ENCODE peak calls at places on chromosomes 13 and 19, in eight cellular contexts. One of them, this sample, is unnamed.
A peak's percentile ranks its signal among the peaks of the same experiment; 100 is the strongest.

GRCh38 chr19:33289261-33289660 is 13.1 kb downstream of the CEBPA start:
- DNase-seq in stimulated activated CD4-positive, alpha-beta T cell treated with anti-CD3 and anti-CD28 coated beads, TNF-alpha, amount 100 ng/mL, for 24 hours: no peak
- DNase-seq in mesendoderm: no peak
- DNase-seq in left cardiac atrium: no peak
- DNase-seq in epithelial cell of esophagus: no peak
- DNase-seq in H54: no peak
- DNase-seq in prostate gland: no peak
- DNase-seq in cerebellum: no peak
- DNase-seq in this sample: no peak

GRCh38 chr13:35475131-35475959 is 1.1 kb downstream of the MAB21L1 start:
- DNase-seq in left cardiac atrium: peak; percentile 35
- DNase-seq in epithelial cell of esophagus: peak; percentile 29
- DNase-seq in H54: peak; percentile 35
- DNase-seq in cerebellum: no peak
- DNase-seq in stimulated activated CD4-positive, alpha-beta T cell treated with anti-CD3 and anti-CD28 coated beads, TNF-alpha, amount 100 ng/mL, for 24 hours: no peak
- DNase-seq in mesendoderm: peak; percentile 68
- DNase-seq in prostate gland: no peak
- DNase-seq in this sample: no peak

GRCh38 chr13:98541701-98542203 is 35.2 kb downstream of the STK24 start:
- DNase-seq in cerebellum: no peak
- DNase-seq in prostate gland: no peak
- DNase-seq in epithelial cell of esophagus: no peak
- DNase-seq in left cardiac atrium: no peak
- DNase-seq in stimulated activated CD4-positive, alpha-beta T cell treated with anti-CD3 and anti-CD28 coated beads, TNF-alpha, amount 100 ng/mL, for 24 hours: no peak
- DNase-seq in H54: no peak
- DNase-seq in mesendoderm: no peak
- DNase-seq in this sample: no peak

GRCh38 chr13:80881495-80882482 is 540.9 kb upstream of the SPRY2 start:
- DNase-seq in prostate gland: no peak
- DNase-seq in mesendoderm: no peak
- DNase-seq in stimulated activated CD4-positive, alpha-beta T cell treated with anti-CD3 and anti-CD28 coated beads, TNF-alpha, amount 100 ng/mL, for 24 hours: no peak
- DNase-seq in left cardiac atrium: no peak
- DNase-seq in H54: no peak
- DNase-seq in epithelial cell of esophagus: peak; percentile 86
- DNase-seq in cerebellum: no peak
- DNase-seq in this sample: no peak

GRCh38 chr19:51531349-51532315 is at the start of gene SIGLEC6:
- DNase-seq in cerebellum: no peak
- DNase-seq in left cardiac atrium: peak; percentile 55
- DNase-seq in H54: no peak
- DNase-seq in prostate gland: no peak
- DNase-seq in mesendoderm: no peak
- DNase-seq in epithelial cell of esophagus: no peak
- DNase-seq in stimulated activated CD4-positive, alpha-beta T cell treated with anti-CD3 and anti-CD28 coated beads, TNF-alpha, amount 100 ng/mL, for 24 hours: no peak
- DNase-seq in this sample: no peak

GRCh38 chr13:25300861-25301346 is 521 bp upstream of the NUP58 start:
- DNase-seq in stimulated activated CD4-positive, alpha-beta T cell treated with anti-CD3 and anti-CD28 coated beads, TNF-alpha, amount 100 ng/mL, for 24 hours: no peak
- DNase-seq in cerebellum: no peak
- DNase-seq in prostate gland: peak; percentile 10
- DNase-seq in epithelial cell of esophagus: no peak
- DNase-seq in left cardiac atrium: peak; percentile 42
- DNase-seq in H54: no peak
- DNase-seq in mesendoderm: no peak
- DNase-seq in this sample: no peak

GRCh38 chr13:98783856-98784478 is 31.5 kb upstream of the SLC15A1 start:
- DNase-seq in mesendoderm: no peak
- DNase-seq in left cardiac atrium: no peak
- DNase-seq in cerebellum: no peak
- DNase-seq in H54: no peak
- DNase-seq in prostate gland: no peak
- DNase-seq in epithelial cell of esophagus: peak; percentile 10
- DNase-seq in stimulated activated CD4-positive, alpha-beta T cell treated with anti-CD3 and anti-CD28 coated beads, TNF-alpha, amount 100 ng/mL, for 24 hours: no peak
- DNase-seq in this sample: no peak

GRCh38 chr19:33831835-33832234 is 35.2 kb downstream of the KCTD15 start:
- DNase-seq in mesendoderm: no peak
- DNase-seq in left cardiac atrium: no peak
- DNase-seq in epithelial cell of esophagus: no peak
- DNase-seq in H54: no peak
- DNase-seq in prostate gland: no peak
- DNase-seq in cerebellum: no peak
- DNase-seq in stimulated activated CD4-positive, alpha-beta T cell treated with anti-CD3 and anti-CD28 coated beads, TNF-alpha, amount 100 ng/mL, for 24 hours: no peak
- DNase-seq in this sample: no peak

GRCh38 chr19:13834308-13834790 is 39.1 kb downstream of the ZSWIM4 start:
- DNase-seq in mesendoderm: peak; percentile 56
- DNase-seq in epithelial cell of esophagus: peak; percentile 91
- DNase-seq in stimulated activated CD4-positive, alpha-beta T cell treated with anti-CD3 and anti-CD28 coated beads, TNF-alpha, amount 100 ng/mL, for 24 hours: no peak
- DNase-seq in H54: no peak
- DNase-seq in cerebellum: no peak
- DNase-seq in left cardiac atrium: no peak
- DNase-seq in prostate gland: no peak
- DNase-seq in this sample: no peak

GRCh38 chr13:113768018-113768905 is 9.2 kb downstream of the TMEM255B start:
- DNase-seq in H54: no peak
- DNase-seq in epithelial cell of esophagus: no peak
- DNase-seq in prostate gland: no peak
- DNase-seq in mesendoderm: no peak
- DNase-seq in cerebellum: no peak
- DNase-seq in stimulated activated CD4-positive, alpha-beta T cell treated with anti-CD3 and anti-CD28 coated beads, TNF-alpha, amount 100 ng/mL, for 24 hours: no peak
- DNase-seq in left cardiac atrium: no peak
- DNase-seq in this sample: no peak

GRCh38 chr19:51354742-51355148 is 11.4 kb downstream of the ETFB start:
- DNase-seq in prostate gland: no peak
- DNase-seq in epithelial cell of esophagus: no peak
- DNase-seq in mesendoderm: peak; percentile 84
- DNase-seq in stimulated activated CD4-positive, alpha-beta T cell treated with anti-CD3 and anti-CD28 coated beads, TNF-alpha, amount 100 ng/mL, for 24 hours: no peak
- DNase-seq in left cardiac atrium: peak; percentile 2
- DNase-seq in cerebellum: no peak
- DNase-seq in H54: no peak
- DNase-seq in this sample: peak; percentile 49

GRCh38 chr13:43411211-43411610 is 375.6 kb downstream of the ENOX1 start:
- DNase-seq in cerebellum: no peak
- DNase-seq in epithelial cell of esophagus: no peak
- DNase-seq in left cardiac atrium: no peak
- DNase-seq in prostate gland: no peak
- DNase-seq in mesendoderm: no peak
- DNase-seq in stimulated activated CD4-positive, alpha-beta T cell treated with anti-CD3 and anti-CD28 coated beads, TNF-alpha, amount 100 ng/mL, for 24 hours: no peak
- DNase-seq in H54: no peak
- DNase-seq in this sample: no peak

GRCh38 chr13:48222358-48223015 is 10.5 kb upstream of the ITM2B start:
- DNase-seq in stimulated activated CD4-positive, alpha-beta T cell treated with anti-CD3 and anti-CD28 coated beads, TNF-alpha, amount 100 ng/mL, for 24 hours: no peak
- DNase-seq in epithelial cell of esophagus: no peak
- DNase-seq in left cardiac atrium: peak; percentile 50
- DNase-seq in H54: no peak
- DNase-seq in mesendoderm: no peak
- DNase-seq in cerebellum: no peak
- DNase-seq in prostate gland: no peak
- DNase-seq in this sample: no peak

GRCh38 chr19:47132522-47132852 is 1.9 kb downstream of the SAE1 start:
- DNase-seq in H54: no peak
- DNase-seq in prostate gland: no peak
- DNase-seq in left cardiac atrium: no peak
- DNase-seq in epithelial cell of esophagus: no peak
- DNase-seq in mesendoderm: no peak
- DNase-seq in stimulated activated CD4-positive, alpha-beta T cell treated with anti-CD3 and anti-CD28 coated beads, TNF-alpha, amount 100 ng/mL, for 24 hours: no peak
- DNase-seq in cerebellum: no peak
- DNase-seq in this sample: no peak

GRCh38 chr19:48481846-48482639 is 12.9 kb downstream of the CYTH2 start:
- DNase-seq in prostate gland: no peak
- DNase-seq in left cardiac atrium: no peak
- DNase-seq in epithelial cell of esophagus: no peak
- DNase-seq in stimulated activated CD4-positive, alpha-beta T cell treated with anti-CD3 and anti-CD28 coated beads, TNF-alpha, amount 100 ng/mL, for 24 hours: no peak
- DNase-seq in mesendoderm: no peak
- DNase-seq in cerebellum: no peak
- DNase-seq in H54: no peak
- DNase-seq in this sample: no peak

GRCh38 chr13:112956516-112957294 is 12.3 kb upstream of the MCF2L start:
- DNase-seq in mesendoderm: peak; percentile 19
- DNase-seq in epithelial cell of esophagus: no peak
- DNase-seq in cerebellum: no peak
- DNase-seq in H54: no peak
- DNase-seq in prostate gland: no peak
- DNase-seq in stimulated activated CD4-positive, alpha-beta T cell treated with anti-CD3 and anti-CD28 coated beads, TNF-alpha, amount 100 ng/mL, for 24 hours: no peak
- DNase-seq in left cardiac atrium: no peak
- DNase-seq in this sample: no peak

GRCh38 chr19:39768811-39769210 is 9.8 kb upstream of the LEUTX start:
- DNase-seq in H54: no peak
- DNase-seq in epithelial cell of esophagus: no peak
- DNase-seq in prostate gland: no peak
- DNase-seq in cerebellum: no peak
- DNase-seq in stimulated activated CD4-positive, alpha-beta T cell treated with anti-CD3 and anti-CD28 coated beads, TNF-alpha, amount 100 ng/mL, for 24 hours: no peak
- DNase-seq in mesendoderm: no peak
- DNase-seq in left cardiac atrium: no peak
- DNase-seq in this sample: no peak

GRCh38 chr19:18501832-18502231 is 20.0 kb downstream of the ELL start:
- DNase-seq in prostate gland: no peak
- DNase-seq in left cardiac atrium: peak; percentile 75
- DNase-seq in mesendoderm: no peak
- DNase-seq in cerebellum: no peak
- DNase-seq in epithelial cell of esophagus: no peak
- DNase-seq in H54: no peak
- DNase-seq in stimulated activated CD4-positive, alpha-beta T cell treated with anti-CD3 and anti-CD28 coated beads, TNF-alpha, amount 100 ng/mL, for 24 hours: no peak
- DNase-seq in this sample: no peak

GRCh38 chr19:21947775-21948174 is 63.0 kb downstream of the ZNF208 start:
- DNase-seq in cerebellum: no peak
- DNase-seq in H54: no peak
- DNase-seq in mesendoderm: peak; percentile 23
- DNase-seq in stimulated activated CD4-positive, alpha-beta T cell treated with anti-CD3 and anti-CD28 coated beads, TNF-alpha, amount 100 ng/mL, for 24 hours: no peak
- DNase-seq in left cardiac atrium: no peak
- DNase-seq in prostate gland: no peak
- DNase-seq in epithelial cell of esophagus: peak; percentile 19
- DNase-seq in this sample: no peak

GRCh38 chr19:36574762-36575161 is 1.7 kb upstream of the ZNF529 start:
- DNase-seq in left cardiac atrium: no peak
- DNase-seq in cerebellum: no peak
- DNase-seq in stimulated activated CD4-positive, alpha-beta T cell treated with anti-CD3 and anti-CD28 coated beads, TNF-alpha, amount 100 ng/mL, for 24 hours: no peak
- DNase-seq in prostate gland: no peak
- DNase-seq in epithelial cell of esophagus: no peak
- DNase-seq in mesendoderm: no peak
- DNase-seq in H54: no peak
- DNase-seq in this sample: no peak

GRCh38 chr19:9793051-9793591 is 24.6 kb upstream of the ZNF846 start:
- DNase-seq in H54: no peak
- DNase-seq in left cardiac atrium: peak; percentile 75
- DNase-seq in stimulated activated CD4-positive, alpha-beta T cell treated with anti-CD3 and anti-CD28 coated beads, TNF-alpha, amount 100 ng/mL, for 24 hours: peak; percentile 29
- DNase-seq in cerebellum: peak; percentile 23
- DNase-seq in prostate gland: no peak
- DNase-seq in epithelial cell of esophagus: peak; percentile 42
- DNase-seq in mesendoderm: peak; percentile 72
- DNase-seq in this sample: no peak

GRCh38 chr19:15479391-15480345 is at the start of gene PGLYRP2:
- DNase-seq in epithelial cell of esophagus: peak; percentile 30
- DNase-seq in mesendoderm: no peak
- DNase-seq in H54: no peak
- DNase-seq in stimulated activated CD4-positive, alpha-beta T cell treated with anti-CD3 and anti-CD28 coated beads, TNF-alpha, amount 100 ng/mL, for 24 hours: no peak
- DNase-seq in prostate gland: peak; percentile 86
- DNase-seq in cerebellum: no peak
- DNase-seq in left cardiac atrium: no peak
- DNase-seq in this sample: no peak